ENCODE peak calls at places on chromosomes 1 and 21, in seven cellular contexts. F, C, V, M, G, T and O are unnamed samples. For H3K9me3, the result is how much of the 10 kb centered on the place peaks cover.

GRCh38 chr1:155218854-155219591 is 10.5 kb downstream of the MTX1 start:
- DNase-seq in F (no peak), C (peak), M (no peak), V (no peak), G (no peak), T (peak), O (no peak)

GRCh38 chr1:212721388-212722247 is 22.0 kb upstream of the BATF3 start:
- DNase-seq in V (peak), C (no peak), T (no peak), G (no peak), F (no peak), M (no peak), O (no peak)

GRCh38 chr1:59814901-59815825 is at the start of gene HOOK1:
- DNase-seq in F (peak), T (peak), G (no peak), M (peak), V (no peak), C (no peak), O (no peak)

GRCh38 chr1:76105269-76105850 is 30.8 kb downstream of the ST6GALNAC3 start:
- DNase-seq in F (no peak), M (no peak), C (no peak), T (no peak), V (no peak), G (no peak), O (no peak)

GRCh38 chr1:9539165-9539828 is at the start of gene SLC25A33:
- DNase-seq in V (peak), G (peak), C (peak), F (peak), M (peak), T (peak), O (peak)

GRCh38 chr1:94580367-94581115 is 39.0 kb upstream of the F3 start:
- DNase-seq in M (no peak), V (peak), F (no peak), C (no peak), T (no peak), G (no peak), O (no peak)

GRCh38 chr1:50237081-50237480 is 128.4 kb downstream of the ELAVL4 start:
- DNase-seq in T (no peak), M (no peak), G (no peak), C (no peak), V (no peak), F (no peak), O (no peak)

GRCh38 chr1:23824711-23825075 is 536 bp downstream of the HMGCL start:
- DNase-seq in T (no peak), G (no peak), M (no peak), F (no peak), C (no peak), V (no peak), O (no peak)

GRCh38 chr1:89607156-89607555 is 25.8 kb upstream of the LRRC8C start:
- DNase-seq in M (no peak), G (no peak), V (no peak), T (no peak), F (no peak), C (no peak), O (no peak)

GRCh38 chr21:38756746-38757145 is 49.0 kb upstream of the ETS2 start:
- DNase-seq in T (no peak), F (no peak), M (no peak), C (no peak), V (peak), G (no peak), O (no peak)

GRCh38 chr1:58819719-58820118 is 35.9 kb upstream of the JUN start:
- DNase-seq in M (no peak), V (no peak), T (no peak), C (no peak), F (no peak), G (no peak), O (no peak)

GRCh38 chr1:46394872-46395465 is 852 bp downstream of the FAAH start:
- DNase-seq in G (no peak), F (no peak), V (no peak), C (no peak), M (no peak), T (no peak), O (no peak)

GRCh38 chr1:241828576-241828975 is 19.4 kb upstream of the EXO1 start:
- DNase-seq in V (peak), T (no peak), G (no peak), C (no peak), M (no peak), F (peak), O (no peak)

GRCh38 chr1:243595527-243596206 is 254.4 kb downstream of the AKT3 start:
- DNase-seq in M (no peak), F (no peak), V (peak), C (no peak), T (no peak), G (no peak), O (no peak)

GRCh38 chr1:21308330-21308729 is 18.1 kb upstream of the ECE1 start:
- DNase-seq in C (no peak), M (no peak), V (no peak), F (no peak), T (no peak), G (no peak), O (no peak)

GRCh38 chr1:235423214-235423652 is 56.0 kb downstream of the TBCE start:
- DNase-seq in M (no peak), V (no peak), F (no peak), C (no peak), T (no peak), G (no peak), O (no peak)

GRCh38 chr21:16084776-16085364 is 355.1 kb downstream of the USP25 start:
- DNase-seq in M (no peak), C (peak), F (peak), V (peak), T (no peak), G (no peak), O (peak)

GRCh38 chr1:92504751-92505692 is 18.3 kb upstream of the GFI1 start:
- DNase-seq in G (no peak), M (no peak), T (no peak), V (no peak), F (no peak), C (no peak), O (no peak)

GRCh38 chr1:100643430-100644196 is 75.9 kb upstream of the VCAM1 start:
- DNase-seq in V (peak), M (no peak), T (peak), G (no peak), C (no peak), F (no peak), O (no peak)

GRCh38 chr1:206802401-206802800 is 30.1 kb upstream of the IL10 start:
- DNase-seq in C (no peak), V (no peak), F (no peak), G (no peak), T (no peak), M (no peak), O (no peak)

GRCh38 chr1:206800411-206800810 is 28.1 kb upstream of the IL10 start:
- DNase-seq in F (no peak), V (no peak), M (no peak), C (no peak), G (no peak), T (no peak), O (no peak)

GRCh38 chr1:206799311-206799710 is 27.0 kb upstream of the IL10 start:
- DNase-seq in G (no peak), F (no peak), C (no peak), V (no peak), T (no peak), M (no peak), O (no peak)

GRCh38 chr1:206803221-206803730 is 31.0 kb upstream of the IL10 start:
- DNase-seq in F (no peak), C (no peak), M (no peak), T (peak), G (no peak), V (no peak), O (no peak)

GRCh38 chr1:206801467-206801866 is 29.2 kb upstream of the IL10 start:
- DNase-seq in T (no peak), M (no peak), F (no peak), V (no peak), G (no peak), C (no peak), O (no peak)
- TF ChIP-seq CTCF in T (no peak), M (no peak), F (no peak), V (no peak), G (no peak), C (no peak), O (no peak)

GRCh38 chr1:2824999-2825398 is 23.5 kb upstream of the TTC34 start:
- DNase-seq in V (no peak), C (no peak), T (no peak), G (no peak), F (peak), M (no peak), O (no peak)
- H3K9me3 ChIP-seq in V (under half), C (under half), T (under half), G (under half), F (under half), M (under half), O (under half)

GRCh38 chr1:25735956-25736529 is 64.0 kb upstream of the SELENON start:
- DNase-seq in G (no peak), M (peak), T (no peak), C (peak), F (peak), V (no peak), O (no peak)

GRCh38 chr1:25740071-25740470 is 59.9 kb upstream of the SELENON start:
- DNase-seq in V (no peak), C (no peak), G (no peak), T (no peak), F (no peak), M (peak), O (no peak)

GRCh38 chr1:25737151-25737550 is 62.8 kb upstream of the SELENON start:
- DNase-seq in G (peak), V (no peak), M (peak), T (no peak), C (peak), F (peak), O (no peak)

GRCh38 chr1:25742316-25742715 is 57.7 kb upstream of the SELENON start:
- DNase-seq in M (peak), G (no peak), T (no peak), V (no peak), C (no peak), F (no peak), O (no peak)

DNA sequence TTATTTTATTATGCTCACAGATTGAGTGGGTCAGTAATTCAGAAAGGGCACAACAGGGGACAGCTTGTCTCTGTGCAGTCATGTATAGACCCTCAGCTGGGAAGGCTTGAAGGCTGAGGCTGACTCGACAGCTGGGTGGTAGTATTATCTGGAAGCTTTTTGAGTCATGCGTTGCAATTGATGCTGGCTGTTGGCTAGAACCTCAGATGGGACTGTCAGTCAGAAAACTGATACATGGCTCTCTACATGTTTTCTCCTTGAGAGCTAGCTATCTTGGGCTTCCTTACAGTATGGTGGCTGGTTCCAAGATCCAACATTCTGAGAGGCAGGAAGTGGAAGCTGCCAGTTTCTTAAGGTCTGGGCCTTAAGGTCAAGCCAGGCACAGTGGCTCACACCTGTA is 61.5 kb upstream of the SELENON start:
- DNase-seq in C (no peak), G (peak), F (no peak), V (no peak), T (no peak), M (peak), O (no peak)
- TF ChIP-seq CTCF in C (no peak), G (no peak), F (no peak), V (no peak), T (no peak), M (no peak), O (no peak)

GRCh38 chr1:165353731-165354671 is 2.5 kb downstream of the LMX1A start:
- DNase-seq in V (no peak), M (no peak), G (no peak), C (no peak), T (no peak), F (no peak), O (no peak)

GRCh38 chr1:165355221-165355976 is 1.1 kb downstream of the LMX1A start:
- DNase-seq in M (no peak), T (no peak), V (no peak), G (no peak), F (no peak), C (no peak), O (no peak)

GRCh38 chr1:165354739-165355138 is 1.8 kb downstream of the LMX1A start:
- DNase-seq in M (no peak), F (no peak), T (no peak), C (no peak), G (no peak), V (no peak), O (no peak)

GRCh38 chr1:165355977-165356811 is at the start of gene LMX1A:
- DNase-seq in V (no peak), T (peak), M (no peak), F (peak), C (no peak), G (no peak), O (peak)

DNA sequence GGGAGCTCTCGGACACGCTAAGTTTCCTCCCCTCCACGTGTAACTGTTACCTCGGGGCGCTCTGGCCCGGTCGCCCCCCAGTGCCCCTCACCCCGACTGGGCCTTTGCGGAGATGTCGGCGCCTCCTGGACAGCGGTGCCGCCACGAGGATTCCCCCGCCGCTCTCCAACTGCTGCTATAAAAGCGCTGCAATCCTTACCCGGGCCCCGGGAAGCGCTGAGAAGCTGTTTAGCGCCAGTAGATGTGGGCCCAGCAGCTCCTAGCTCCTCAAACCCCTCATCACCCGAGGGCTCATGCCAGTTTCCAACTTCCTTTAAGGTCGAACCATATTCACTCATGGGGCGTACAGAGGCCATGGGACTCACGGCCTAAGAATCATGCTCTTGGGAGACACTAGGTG is 361 bp upstream of the LMX1A start:
- DNase-seq in M (no peak), C (no peak), T (no peak), G (no peak), V (no peak), F (no peak), O (no peak)
- H3K9me3 ChIP-seq in M (under half), C (under half), T (under half), G (under half), V (under half), F (under half), O (under half)

GRCh38 chr1:37085393-37085792 is 51.1 kb upstream of the GRIK3 start:
- DNase-seq in G (no peak), F (no peak), C (no peak), T (no peak), V (no peak), M (no peak), O (no peak)
- TF ChIP-seq CTCF in G (no peak), F (no peak), C (no peak), T (no peak), V (no peak), M (no peak), O (no peak)